ENCODE peak calls at places on chromosomes 2 and 18, in seven cellular contexts. P is Calu3, S is glomerular endothelial cell, H is trophoblast cell, U is activated T-helper 1 cell treated with Interleukin-2 at 50 U/mL for 16 hours, O is HFF-Myc, J is occipital lobe. C is an unnamed sample.
A peak's percentile ranks its signal among the peaks of the same experiment; 100 is the strongest.

GRCh38 chr2:55080204-55080738 is 30.0 kb upstream of the RTN4 start:
- DNase-seq in P (no peak), J (no peak), S (no peak), U (no peak), O (no peak), H (no peak), C (no peak)

GRCh38 chr2:109728809-109729208 is 65.3 kb upstream of the RGPD5 start:
- DNase-seq in J (no peak), S (no peak), U (no peak), P (no peak), O (no peak), H (no peak), C (no peak)

GRCh38 chr2:124149571-124149970 is 124.5 kb downstream of the CNTNAP5 start:
- DNase-seq in H (no peak), S (no peak), U (no peak), O (no peak), J (no peak), P (no peak), C (no peak)

GRCh38 chr2:113138428-113139322 is 11.3 kb downstream of the IL1RN start:
- DNase-seq in H (peak; percentile 94), J (no peak), P (peak; percentile 77), U (no peak), O (peak; percentile 71), S (no peak), C (peak; percentile 46)

GRCh38 chr2:223083402-223084070 is 31.5 kb downstream of the KCNE4 start:
- DNase-seq in S (no peak), O (no peak), H (no peak), P (no peak), J (no peak), U (no peak), C (no peak)

GRCh38 chr18:43141208-43141607 is 25.7 kb upstream of the RIT2 start:
- DNase-seq in U (no peak), P (no peak), J (no peak), H (no peak), S (no peak), O (no peak), C (no peak)

GRCh38 chr2:202149953-202150352 is 76.9 kb downstream of the KIAA2012 start:
- DNase-seq in H (no peak), S (no peak), U (no peak), P (no peak), J (no peak), O (no peak), C (no peak)

GRCh38 chr2:207423886-207424285 is 105.9 kb upstream of the CREB1 start:
- DNase-seq in J (no peak), O (peak; percentile 79), P (no peak), S (no peak), U (no peak), H (no peak), C (no peak)